ENCODE peak calls at places on chromosome 20, in six cellular contexts. One of them, this sample, is unnamed.

GRCh38 chr20:46752639-46753235 is 43.3 kb downstream of the SLC2A10 start:
- DNase-seq in IMR-90: peak; percentile 62
- DNase-seq in DND-41: peak; percentile 65
- DNase-seq in H9: peak; percentile 60
- DNase-seq in K562: peak; percentile 48
- DNase-seq in GM12878: no peak
- DNase-seq in this sample: peak; percentile 84

GRCh38 chr20:17710379-17711305 is 10.9 kb downstream of the BANF2 start:
- DNase-seq in H9: no peak
- DNase-seq in IMR-90: peak; percentile 34
- DNase-seq in K562: peak; percentile 17
- DNase-seq in DND-41: no peak
- DNase-seq in GM12878: no peak
- DNase-seq in this sample: peak; percentile 15

GRCh38 chr20:4006640-4007039 is 8.7 kb downstream of the RNF24 start:
- DNase-seq in GM12878: no peak
- DNase-seq in DND-41: no peak
- DNase-seq in K562: no peak
- DNase-seq in IMR-90: no peak
- DNase-seq in H9: no peak
- DNase-seq in this sample: peak; percentile 40

GRCh38 chr20:54067606-54068174 is 2.7 kb downstream of the BCAS1 start:
- DNase-seq in GM12878: peak; percentile 75
- DNase-seq in H9: peak; percentile 43
- DNase-seq in IMR-90: no peak
- DNase-seq in K562: peak; percentile 49
- DNase-seq in DND-41: no peak
- DNase-seq in this sample: peak; percentile 29

GRCh38 chr20:5171074-5171789 is 44.4 kb downstream of the CDS2 start:
- DNase-seq in IMR-90: no peak
- DNase-seq in K562: no peak
- DNase-seq in GM12878: no peak
- DNase-seq in H9: peak; percentile 43
- DNase-seq in DND-41: no peak
- DNase-seq in this sample: peak; percentile 56

GRCh38 chr20:46375771-46376170 is 30.6 kb downstream of the ELMO2 start:
- DNase-seq in DND-41: no peak
- DNase-seq in IMR-90: peak; percentile 39
- DNase-seq in K562: no peak
- DNase-seq in GM12878: no peak
- DNase-seq in H9: no peak
- DNase-seq in this sample: no peak

GRCh38 chr20:32004963-32005362 is 5.3 kb upstream of the CCM2L start:
- DNase-seq in IMR-90: peak; percentile 36
- DNase-seq in DND-41: no peak
- DNase-seq in K562: peak; percentile 30
- DNase-seq in GM12878: no peak
- DNase-seq in H9: no peak
- DNase-seq in this sample: peak; percentile 62

GRCh38 chr20:38748863-38749153 is 548 bp downstream of the ACTR5 start:
- DNase-seq in IMR-90: no peak
- DNase-seq in K562: no peak
- DNase-seq in GM12878: no peak
- DNase-seq in DND-41: peak; percentile 39
- DNase-seq in H9: peak; percentile 77
- DNase-seq in this sample: no peak

GRCh38 chr20:49846206-49846807 is 33.7 kb downstream of the SLC9A8 start:
- DNase-seq in K562: peak; percentile 56
- DNase-seq in H9: no peak
- DNase-seq in DND-41: peak; percentile 71
- DNase-seq in GM12878: no peak
- DNase-seq in IMR-90: peak; percentile 58
- DNase-seq in this sample: peak; percentile 92

GRCh38 chr20:4449977-4450715 is 271.6 kb upstream of the PRND start:
- DNase-seq in GM12878: no peak
- DNase-seq in DND-41: no peak
- DNase-seq in K562: no peak
- DNase-seq in H9: no peak
- DNase-seq in IMR-90: peak; percentile 71
- DNase-seq in this sample: peak; percentile 25

GRCh38 chr20:38957915-38958485 is 4.1 kb upstream of the DHX35 start:
- DNase-seq in DND-41: no peak
- DNase-seq in GM12878: no peak
- DNase-seq in IMR-90: no peak
- DNase-seq in K562: no peak
- DNase-seq in H9: no peak
- DNase-seq in this sample: no peak

GRCh38 chr20:44181611-44182010 is 5.4 kb downstream of the JPH2 start:
- DNase-seq in H9: no peak
- DNase-seq in IMR-90: no peak
- DNase-seq in K562: no peak
- DNase-seq in GM12878: no peak
- DNase-seq in DND-41: no peak
- DNase-seq in this sample: no peak

GRCh38 chr20:4985658-4986057 is 15.7 kb downstream of the SLC23A2 start:
- DNase-seq in GM12878: peak; percentile 24
- DNase-seq in K562: no peak
- DNase-seq in H9: no peak
- DNase-seq in IMR-90: peak; percentile 33
- DNase-seq in DND-41: no peak
- DNase-seq in this sample: no peak

GRCh38 chr20:6735913-6736845 is 31.3 kb upstream of the BMP2 start:
- DNase-seq in IMR-90: no peak
- DNase-seq in K562: no peak
- DNase-seq in DND-41: no peak
- DNase-seq in H9: no peak
- DNase-seq in GM12878: no peak
- DNase-seq in this sample: peak; percentile 21

GRCh38 chr20:62365814-62366369 is 1.2 kb downstream of the LAMA5 start:
- DNase-seq in IMR-90: no peak
- DNase-seq in H9: peak; percentile 84
- DNase-seq in GM12878: no peak
- DNase-seq in DND-41: no peak
- DNase-seq in K562: peak; percentile 74
- DNase-seq in this sample: peak; percentile 67

GRCh38 chr20:63435552-63435951 is 36.9 kb downstream of the KCNQ2 start:
- DNase-seq in GM12878: no peak
- DNase-seq in K562: no peak
- DNase-seq in H9: no peak
- DNase-seq in DND-41: no peak
- DNase-seq in IMR-90: peak; percentile 3
- DNase-seq in this sample: no peak

GRCh38 chr20:2692036-2692885 is at the start of gene EBF4:
- DNase-seq in IMR-90: no peak
- DNase-seq in H9: peak; percentile 52
- DNase-seq in DND-41: no peak
- DNase-seq in K562: peak; percentile 90
- DNase-seq in GM12878: no peak
- DNase-seq in this sample: peak; percentile 51

GRCh38 chr20:63125893-63126601 is 89.9 kb downstream of the YTHDF1 start:
- DNase-seq in H9: peak; percentile 24
- DNase-seq in GM12878: no peak
- DNase-seq in IMR-90: no peak
- DNase-seq in DND-41: no peak
- DNase-seq in K562: no peak
- DNase-seq in this sample: no peak

GRCh38 chr20:49969946-49970345 is 12.8 kb upstream of the SNAI1 start:
- DNase-seq in DND-41: no peak
- DNase-seq in IMR-90: no peak
- DNase-seq in K562: no peak
- DNase-seq in H9: no peak
- DNase-seq in GM12878: no peak
- DNase-seq in this sample: no peak

GRCh38 chr20:51966296-51966971 is 164.1 kb upstream of the SALL4 start:
- DNase-seq in IMR-90: peak; percentile 63
- DNase-seq in DND-41: no peak
- DNase-seq in K562: peak; percentile 15
- DNase-seq in H9: peak; percentile 82
- DNase-seq in GM12878: no peak
- DNase-seq in this sample: peak; percentile 95

GRCh38 chr20:63572788-63573738 is 976 bp downstream of the HELZ2 start:
- DNase-seq in H9: peak; percentile 55
- DNase-seq in DND-41: no peak
- DNase-seq in K562: peak; percentile 49
- DNase-seq in GM12878: no peak
- DNase-seq in IMR-90: no peak
- DNase-seq in this sample: peak; percentile 47

GRCh38 chr20:9838035-9838377 is 870 bp downstream of the PAK5 start:
- DNase-seq in DND-41: no peak
- DNase-seq in K562: no peak
- DNase-seq in H9: no peak
- DNase-seq in IMR-90: no peak
- DNase-seq in GM12878: no peak
- DNase-seq in this sample: peak; percentile 6

GRCh38 chr20:61605283-61605682 is 353.2 kb downstream of the CDH4 start:
- DNase-seq in IMR-90: no peak
- DNase-seq in GM12878: no peak
- DNase-seq in DND-41: no peak
- DNase-seq in K562: no peak
- DNase-seq in H9: no peak
- DNase-seq in this sample: no peak

GRCh38 chr20:48722737-48723191 is 105.0 kb downstream of the PREX1 start:
- DNase-seq in GM12878: no peak
- DNase-seq in K562: no peak
- DNase-seq in H9: no peak
- DNase-seq in IMR-90: no peak
- DNase-seq in DND-41: peak; percentile 26
- DNase-seq in this sample: peak; percentile 18

GRCh38 chr20:5933802-5934436 is 16.4 kb downstream of the TRMT6 start:
- DNase-seq in IMR-90: no peak
- DNase-seq in H9: no peak
- DNase-seq in K562: no peak
- DNase-seq in GM12878: peak; percentile 26
- DNase-seq in DND-41: no peak
- DNase-seq in this sample: peak; percentile 53

GRCh38 chr20:13322621-13323020 is 101.5 kb downstream of the ISM1 start:
- DNase-seq in IMR-90: no peak
- DNase-seq in H9: no peak
- DNase-seq in GM12878: no peak
- DNase-seq in K562: no peak
- DNase-seq in DND-41: no peak
- DNase-seq in this sample: no peak

GRCh38 chr20:43702502-43702901 is 24.3 kb downstream of the GTSF1L start:
- DNase-seq in GM12878: no peak
- DNase-seq in DND-41: no peak
- DNase-seq in H9: no peak
- DNase-seq in IMR-90: no peak
- DNase-seq in K562: no peak
- DNase-seq in this sample: no peak

GRCh38 chr20:408843-409696 is 971 bp downstream of the RBCK1 start:
- DNase-seq in IMR-90: no peak
- DNase-seq in DND-41: peak; percentile 60
- DNase-seq in K562: no peak
- DNase-seq in GM12878: no peak
- DNase-seq in H9: no peak
- DNase-seq in this sample: no peak

GRCh38 chr20:41889125-41889870 is 271.1 kb upstream of the CHD6 start:
- DNase-seq in H9: peak; percentile 37
- DNase-seq in GM12878: no peak
- DNase-seq in DND-41: peak; percentile 13
- DNase-seq in K562: peak; percentile 14
- DNase-seq in IMR-90: no peak
- DNase-seq in this sample: peak; percentile 4
- TF ChIP-seq CTCF in H9: peak; percentile 48
- TF ChIP-seq CTCF in GM12878: peak; percentile 17
- TF ChIP-seq CTCF in DND-41: peak; percentile 58
- TF ChIP-seq CTCF in K562: peak; percentile 39
- TF ChIP-seq CTCF in IMR-90: no peak
- TF ChIP-seq CTCF in this sample: peak; percentile 29

DNA sequence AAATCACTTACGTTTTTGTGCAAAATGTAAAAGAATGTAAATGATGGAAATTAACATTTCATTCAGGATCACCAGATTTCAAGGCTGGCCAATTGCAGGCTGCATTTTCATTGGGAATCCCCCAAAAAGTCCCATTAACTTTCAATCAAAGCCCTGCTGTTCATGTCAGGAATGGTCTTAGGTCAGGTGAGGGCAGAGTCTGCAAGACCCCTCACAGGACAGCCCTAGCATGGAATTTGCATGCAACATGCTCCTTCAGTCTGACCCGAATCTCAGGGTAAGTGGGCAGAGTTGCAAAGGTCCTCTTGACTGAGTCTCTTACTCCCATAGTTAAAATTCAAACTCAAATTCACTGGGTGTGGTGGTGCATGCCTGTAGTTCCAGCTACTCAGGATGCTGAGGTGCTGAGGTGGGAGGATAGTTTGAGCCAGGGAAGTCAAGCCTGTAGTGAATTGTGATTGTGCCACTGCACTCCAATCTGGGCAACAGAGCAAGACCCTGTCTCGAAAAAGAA is 45.6 kb upstream of the SYNDIG1 start:
- DNase-seq in K562: no peak
- DNase-seq in IMR-90: no peak
- DNase-seq in GM12878: no peak
- DNase-seq in H9: no peak
- DNase-seq in DND-41: no peak
- DNase-seq in this sample: no peak
- H2AFZ ChIP-seq in K562: no peak overlapping the region
- H2AFZ ChIP-seq in IMR-90: no peak overlapping the region
- H2AFZ ChIP-seq in GM12878: no peak overlapping the region
- H2AFZ ChIP-seq in H9: no peak overlapping the region
- H2AFZ ChIP-seq in DND-41: no peak overlapping the region
- H2AFZ ChIP-seq in this sample: no peak overlapping the region

GRCh38 chr20:45229264-45230056 is 8.3 kb downstream of the SEMG2 start:
- DNase-seq in GM12878: no peak
- DNase-seq in K562: peak; percentile 65
- DNase-seq in DND-41: peak; percentile 55
- DNase-seq in IMR-90: no peak
- DNase-seq in H9: peak; percentile 87
- DNase-seq in this sample: peak; percentile 91
- TF ChIP-seq CTCF in GM12878: peak; percentile 59
- TF ChIP-seq CTCF in K562: peak; percentile 92
- TF ChIP-seq CTCF in DND-41: peak; percentile 76
- TF ChIP-seq CTCF in IMR-90: peak; percentile 40
- TF ChIP-seq CTCF in H9: peak; percentile 92
- TF ChIP-seq CTCF in this sample: peak; percentile 90

GRCh38 chr20:40960101-40960500 is 68.5 kb upstream of the TOP1 start:
- DNase-seq in GM12878: no peak
- DNase-seq in H9: peak; percentile 10
- DNase-seq in K562: no peak
- DNase-seq in IMR-90: no peak
- DNase-seq in DND-41: no peak
- DNase-seq in this sample: no peak
- H2AFZ ChIP-seq in GM12878: no peak overlapping the region
- H2AFZ ChIP-seq in H9: no peak overlapping the region
- H2AFZ ChIP-seq in K562: no peak overlapping the region
- H2AFZ ChIP-seq in IMR-90: no peak overlapping the region
- H2AFZ ChIP-seq in DND-41: no peak overlapping the region
- H2AFZ ChIP-seq in this sample: no peak overlapping the region

GRCh38 chr20:10910535-10911239 is 236.9 kb upstream of the JAG1 start:
- DNase-seq in GM12878: no peak
- DNase-seq in IMR-90: no peak
- DNase-seq in DND-41: no peak
- DNase-seq in H9: no peak
- DNase-seq in K562: no peak
- DNase-seq in this sample: peak; percentile 10
- TF ChIP-seq CTCF in GM12878: no peak
- TF ChIP-seq CTCF in IMR-90: no peak
- TF ChIP-seq CTCF in DND-41: no peak
- TF ChIP-seq CTCF in H9: no peak
- TF ChIP-seq CTCF in K562: no peak
- TF ChIP-seq CTCF in this sample: peak; percentile 9

GRCh38 chr20:37692447-37693166 is 1.2 kb upstream of the CTNNBL1 start:
- DNase-seq in IMR-90: no peak
- DNase-seq in DND-41: no peak
- DNase-seq in H9: no peak
- DNase-seq in K562: no peak
- DNase-seq in GM12878: no peak
- DNase-seq in this sample: no peak
- H2AFZ ChIP-seq in IMR-90: no peak overlapping the region
- H2AFZ ChIP-seq in DND-41: peak overlapping the region; percentile 83
- H2AFZ ChIP-seq in H9: no peak overlapping the region
- H2AFZ ChIP-seq in K562: no peak overlapping the region
- H2AFZ ChIP-seq in GM12878: no peak overlapping the region
- H2AFZ ChIP-seq in this sample: peak overlapping the region; percentile 99

This sample was measured in GM23338.